ENCODE peak calls at places on chromosomes 1 and 21, in four cellular contexts. One of them, this sample, is unnamed.

GRCh38 chr1:3049905-3050304 is 19.1 kb upstream of the PRDM16 start:
- DNase-seq in stomach: no peak
- DNase-seq in skeletal muscle cell: no peak
- DNase-seq in AG04450: no peak
- DNase-seq in this sample: no peak

GRCh38 chr1:58869638-58870297 is 85.9 kb upstream of the JUN start:
- DNase-seq in stomach: no peak
- DNase-seq in skeletal muscle cell: no peak
- DNase-seq in AG04450: no peak
- DNase-seq in this sample: no peak

GRCh38 chr1:73537400-73537799 is 660.6 kb downstream of the LRRIQ3 start:
- DNase-seq in AG04450: no peak
- DNase-seq in stomach: no peak
- DNase-seq in skeletal muscle cell: no peak
- DNase-seq in this sample: no peak

GRCh38 chr21:26140185-26140584 is 30.4 kb downstream of the APP start:
- DNase-seq in AG04450: peak
- DNase-seq in stomach: peak
- DNase-seq in skeletal muscle cell: peak
- DNase-seq in this sample: peak

GRCh38 chr1:23133587-23133986 is 35.1 kb downstream of the LUZP1 start:
- DNase-seq in stomach: no peak
- DNase-seq in skeletal muscle cell: no peak
- DNase-seq in AG04450: no peak
- DNase-seq in this sample: no peak

GRCh38 chr1:200530551-200531261 is 89.8 kb downstream of the KIF14 start:
- DNase-seq in skeletal muscle cell: no peak
- DNase-seq in stomach: no peak
- DNase-seq in AG04450: no peak
- DNase-seq in this sample: no peak

GRCh38 chr1:4267381-4268261 is 367.5 kb upstream of the C1orf174 start:
- DNase-seq in AG04450: no peak
- DNase-seq in skeletal muscle cell: no peak
- DNase-seq in stomach: no peak
- DNase-seq in this sample: peak

GRCh38 chr1:40973912-40974311 is 5.6 kb upstream of the CTPS1 start:
- DNase-seq in skeletal muscle cell: no peak
- DNase-seq in stomach: no peak
- DNase-seq in AG04450: no peak
- DNase-seq in this sample: no peak

GRCh38 chr1:10634075-10634427 is 159.3 kb downstream of the PEX14 start:
- DNase-seq in skeletal muscle cell: no peak
- DNase-seq in stomach: no peak
- DNase-seq in AG04450: no peak
- DNase-seq in this sample: no peak

GRCh38 chr1:227300682-227301081 is 17.6 kb downstream of the CDC42BPA start:
- DNase-seq in AG04450: no peak
- DNase-seq in skeletal muscle cell: no peak
- DNase-seq in stomach: no peak
- DNase-seq in this sample: no peak

GRCh38 chr1:212692774-212693644 is 6.6 kb downstream of the BATF3 start:
- DNase-seq in skeletal muscle cell: peak
- DNase-seq in AG04450: no peak
- DNase-seq in stomach: no peak
- DNase-seq in this sample: no peak

GRCh38 chr1:230540416-230540815 is 101.9 kb upstream of the COG2 start:
- DNase-seq in skeletal muscle cell: no peak
- DNase-seq in AG04450: no peak
- DNase-seq in stomach: no peak
- DNase-seq in this sample: no peak

GRCh38 chr1:115544131-115544530 is 97.6 kb upstream of the VANGL1 start:
- DNase-seq in skeletal muscle cell: no peak
- DNase-seq in AG04450: no peak
- DNase-seq in stomach: no peak
- DNase-seq in this sample: no peak

GRCh38 chr1:152029144-152029936 is 7.5 kb downstream of the S100A11 start:
- DNase-seq in AG04450: no peak
- DNase-seq in skeletal muscle cell: no peak
- DNase-seq in stomach: no peak
- DNase-seq in this sample: no peak

GRCh38 chr21:39911286-39911685 is 44.0 kb downstream of the PCP4 start:
- DNase-seq in AG04450: no peak
- DNase-seq in stomach: no peak
- DNase-seq in skeletal muscle cell: no peak
- DNase-seq in this sample: no peak

GRCh38 chr1:29264773-29265389 is 28.6 kb downstream of the PTPRU start:
- DNase-seq in AG04450: no peak
- DNase-seq in skeletal muscle cell: no peak
- DNase-seq in stomach: no peak
- DNase-seq in this sample: no peak

GRCh38 chr1:180482425-180483275 is 19.7 kb downstream of the ACBD6 start:
- DNase-seq in skeletal muscle cell: peak
- DNase-seq in AG04450: no peak
- DNase-seq in stomach: no peak
- DNase-seq in this sample: peak

GRCh38 chr1:156160744-156161181 is 7.4 kb downstream of the SEMA4A start:
- DNase-seq in stomach: peak
- DNase-seq in skeletal muscle cell: peak
- DNase-seq in AG04450: peak
- DNase-seq in this sample: no peak

GRCh38 chr1:109763646-109764415 is at the start of gene EPS8L3:
- DNase-seq in skeletal muscle cell: no peak
- DNase-seq in stomach: peak
- DNase-seq in AG04450: no peak
- DNase-seq in this sample: no peak

GRCh38 chr1:63082754-63083153 is 239.6 kb upstream of the FOXD3 start:
- DNase-seq in skeletal muscle cell: no peak
- DNase-seq in stomach: no peak
- DNase-seq in AG04450: no peak
- DNase-seq in this sample: no peak

GRCh38 chr1:229191066-229191674 is 79.7 kb upstream of the RAB4A start:
- DNase-seq in AG04450: no peak
- DNase-seq in skeletal muscle cell: no peak
- DNase-seq in stomach: no peak
- DNase-seq in this sample: no peak

GRCh38 chr1:153881764-153882163 is 41.0 kb downstream of the GATAD2B start:
- DNase-seq in stomach: no peak
- DNase-seq in AG04450: no peak
- DNase-seq in skeletal muscle cell: peak
- DNase-seq in this sample: no peak

GRCh38 chr1:197838836-197839235 is 63.6 kb upstream of the DENND1B start:
- DNase-seq in stomach: no peak
- DNase-seq in skeletal muscle cell: peak
- DNase-seq in AG04450: peak
- DNase-seq in this sample: peak

GRCh38 chr1:207030522-207031009 is 2.0 kb downstream of the C1orf116 start:
- DNase-seq in AG04450: no peak
- DNase-seq in skeletal muscle cell: no peak
- DNase-seq in stomach: no peak
- DNase-seq in this sample: no peak
- H3K4me3 ChIP-seq in AG04450: no peak
- H3K4me3 ChIP-seq in skeletal muscle cell: no peak
- H3K4me3 ChIP-seq in stomach: peak
- H3K4me3 ChIP-seq in this sample: peak

GRCh38 chr1:9465640-9466039 is 73.6 kb upstream of the SLC25A33 start:
- DNase-seq in stomach: no peak
- DNase-seq in AG04450: no peak
- DNase-seq in skeletal muscle cell: no peak
- DNase-seq in this sample: no peak

GRCh38 chr1:9472386-9473031 is 66.8 kb upstream of the SLC25A33 start:
- DNase-seq in AG04450: no peak
- DNase-seq in skeletal muscle cell: no peak
- DNase-seq in stomach: no peak
- DNase-seq in this sample: no peak

GRCh38 chr1:9466780-9467755 is 72.2 kb upstream of the SLC25A33 start:
- DNase-seq in stomach: peak
- DNase-seq in skeletal muscle cell: no peak
- DNase-seq in AG04450: no peak
- DNase-seq in this sample: no peak
- H3K4me3 ChIP-seq in stomach: no peak
- H3K4me3 ChIP-seq in skeletal muscle cell: no peak
- H3K4me3 ChIP-seq in AG04450: no peak
- H3K4me3 ChIP-seq in this sample: no peak

GRCh38 chr1:169694304-169694703 is 17.1 kb downstream of the SELL start:
- DNase-seq in AG04450: no peak
- DNase-seq in skeletal muscle cell: no peak
- DNase-seq in stomach: no peak
- DNase-seq in this sample: no peak

GRCh38 chr1:169692766-169693460 is 18.5 kb downstream of the SELL start:
- DNase-seq in stomach: no peak
- DNase-seq in AG04450: no peak
- DNase-seq in skeletal muscle cell: no peak
- DNase-seq in this sample: no peak

GRCh38 chr1:169696273-169697100 is 14.9 kb downstream of the SELL start:
- DNase-seq in skeletal muscle cell: no peak
- DNase-seq in stomach: no peak
- DNase-seq in AG04450: no peak
- DNase-seq in this sample: no peak

GRCh38 chr1:169689395-169689794 is 22.0 kb downstream of the SELL start:
- DNase-seq in AG04450: no peak
- DNase-seq in stomach: no peak
- DNase-seq in skeletal muscle cell: no peak
- DNase-seq in this sample: no peak

GRCh38 chr1:169690489-169690888 is 20.9 kb downstream of the SELL start:
- DNase-seq in AG04450: no peak
- DNase-seq in stomach: no peak
- DNase-seq in skeletal muscle cell: no peak
- DNase-seq in this sample: no peak
- H3K4me3 ChIP-seq in AG04450: no peak
- H3K4me3 ChIP-seq in stomach: no peak
- H3K4me3 ChIP-seq in skeletal muscle cell: no peak
- H3K4me3 ChIP-seq in this sample: no peak

GRCh38 chr1:238487931-238488330 is 597.2 kb upstream of the ZP4 start:
- DNase-seq in stomach: no peak
- DNase-seq in AG04450: no peak
- DNase-seq in skeletal muscle cell: no peak
- DNase-seq in this sample: no peak

GRCh38 chr1:238485906-238486219 is 595.1 kb upstream of the ZP4 start:
- DNase-seq in skeletal muscle cell: no peak
- DNase-seq in stomach: no peak
- DNase-seq in AG04450: no peak
- DNase-seq in this sample: no peak

GRCh38 chr1:238484121-238484520 is 593.4 kb upstream of the ZP4 start:
- DNase-seq in stomach: no peak
- DNase-seq in AG04450: no peak
- DNase-seq in skeletal muscle cell: no peak
- DNase-seq in this sample: no peak

GRCh38 chr1:238488406-238488805 is 597.7 kb upstream of the ZP4 start:
- DNase-seq in AG04450: no peak
- DNase-seq in stomach: no peak
- DNase-seq in skeletal muscle cell: no peak
- DNase-seq in this sample: no peak

GRCh38 chr1:238485062-238485905 is 594.6 kb upstream of the ZP4 start:
- DNase-seq in skeletal muscle cell: peak
- DNase-seq in stomach: no peak
- DNase-seq in AG04450: no peak
- DNase-seq in this sample: no peak
- H3K4me3 ChIP-seq in skeletal muscle cell: peak
- H3K4me3 ChIP-seq in stomach: no peak
- H3K4me3 ChIP-seq in AG04450: no peak
- H3K4me3 ChIP-seq in this sample: peak

This sample was measured in epithelial cell of proximal tubule.